ENCODE peak calls at places on chromosomes 12 and 14, in five cellular contexts. One of them, this sample, is unnamed.

GRCh38 chr12:107448198-107448597 is 237.4 kb upstream of the PWP1 start:
- DNase-seq in transverse colon: peak
- DNase-seq in SK-N-SH: peak
- DNase-seq in HepG2: no peak
- DNase-seq in GM12878: no peak
- DNase-seq in this sample: no peak

GRCh38 chr14:68899033-68899603 is 80.0 kb downstream of the ACTN1 start:
- DNase-seq in transverse colon: no peak
- DNase-seq in SK-N-SH: no peak
- DNase-seq in HepG2: no peak
- DNase-seq in GM12878: no peak
- DNase-seq in this sample: no peak

GRCh38 chr12:83015390-83016225 is 328.9 kb downstream of the TMTC2 start:
- DNase-seq in transverse colon: no peak
- DNase-seq in SK-N-SH: no peak
- DNase-seq in HepG2: no peak
- DNase-seq in GM12878: no peak
- DNase-seq in this sample: peak

GRCh38 chr12:58918475-58918874 is 1.8 kb downstream of the LRIG3 start:
- DNase-seq in transverse colon: no peak
- DNase-seq in SK-N-SH: no peak
- DNase-seq in HepG2: no peak
- DNase-seq in GM12878: no peak
- DNase-seq in this sample: no peak

GRCh38 chr14:38553586-38553985 is 297.7 kb upstream of the CLEC14A start:
- DNase-seq in transverse colon: no peak
- DNase-seq in SK-N-SH: no peak
- DNase-seq in HepG2: no peak
- DNase-seq in GM12878: no peak
- DNase-seq in this sample: no peak

GRCh38 chr12:49541911-49542505 is 3.2 kb downstream of the KCNH3 start:
- DNase-seq in transverse colon: no peak
- DNase-seq in SK-N-SH: peak
- DNase-seq in HepG2: no peak
- DNase-seq in GM12878: no peak
- DNase-seq in this sample: peak

GRCh38 chr14:56087824-56088571 is 30.2 kb upstream of the PELI2 start:
- DNase-seq in transverse colon: no peak
- DNase-seq in SK-N-SH: no peak
- DNase-seq in HepG2: no peak
- DNase-seq in GM12878: no peak
- DNase-seq in this sample: peak

GRCh38 chr12:57086951-57087688 is 1.8 kb upstream of the NAB2 start:
- DNase-seq in transverse colon: peak
- DNase-seq in SK-N-SH: peak
- DNase-seq in HepG2: no peak
- DNase-seq in GM12878: no peak
- DNase-seq in this sample: peak

GRCh38 chr12:13941258-13942249 is 39.8 kb downstream of the GRIN2B start:
- DNase-seq in transverse colon: peak
- DNase-seq in SK-N-SH: peak
- DNase-seq in HepG2: peak
- DNase-seq in GM12878: no peak
- DNase-seq in this sample: no peak

GRCh38 chr12:117774986-117775775 is 193.6 kb downstream of the KSR2 start:
- DNase-seq in transverse colon: no peak
- DNase-seq in SK-N-SH: no peak
- DNase-seq in HepG2: no peak
- DNase-seq in GM12878: no peak
- DNase-seq in this sample: no peak

GRCh38 chr12:102808412-102808811 is 108.6 kb downstream of the PAH start:
- DNase-seq in transverse colon: no peak
- DNase-seq in SK-N-SH: no peak
- DNase-seq in HepG2: no peak
- DNase-seq in GM12878: no peak
- DNase-seq in this sample: no peak

GRCh38 chr12:24011927-24012326 is 62.5 kb upstream of the SOX5 start:
- DNase-seq in transverse colon: no peak
- DNase-seq in SK-N-SH: no peak
- DNase-seq in HepG2: no peak
- DNase-seq in GM12878: no peak
- DNase-seq in this sample: no peak

GRCh38 chr12:67592228-67593011 is 56.1 kb upstream of the DYRK2 start:
- DNase-seq in transverse colon: no peak
- DNase-seq in SK-N-SH: no peak
- DNase-seq in HepG2: no peak
- DNase-seq in GM12878: peak
- DNase-seq in this sample: no peak

GRCh38 chr12:107169200-107169599 is 75.9 kb upstream of the CRY1 start:
- DNase-seq in transverse colon: no peak
- DNase-seq in SK-N-SH: no peak
- DNase-seq in HepG2: no peak
- DNase-seq in GM12878: no peak
- DNase-seq in this sample: no peak

GRCh38 chr12:53103860-53104305 is 597 bp downstream of the SOAT2 start:
- DNase-seq in transverse colon: peak
- DNase-seq in SK-N-SH: no peak
- DNase-seq in HepG2: peak
- DNase-seq in GM12878: peak
- DNase-seq in this sample: no peak

GRCh38 chr14:29144598-29144997 is 378.0 kb downstream of the FOXG1 start:
- DNase-seq in transverse colon: no peak
- DNase-seq in SK-N-SH: no peak
- DNase-seq in HepG2: no peak
- DNase-seq in GM12878: no peak
- DNase-seq in this sample: no peak

GRCh38 chr12:62044450-62044849 is 215.8 kb upstream of the USP15 start:
- DNase-seq in transverse colon: no peak
- DNase-seq in SK-N-SH: no peak
- DNase-seq in HepG2: no peak
- DNase-seq in GM12878: no peak
- DNase-seq in this sample: no peak

GRCh38 chr14:61462566-61463195 is 141.3 kb downstream of the PRKCH start:
- DNase-seq in transverse colon: no peak
- DNase-seq in SK-N-SH: peak
- DNase-seq in HepG2: peak
- DNase-seq in GM12878: no peak
- DNase-seq in this sample: no peak

GRCh38 chr12:115230576-115230975 is 546.6 kb upstream of the TBX3 start:
- DNase-seq in transverse colon: no peak
- DNase-seq in SK-N-SH: no peak
- DNase-seq in HepG2: no peak
- DNase-seq in GM12878: no peak
- DNase-seq in this sample: no peak

GRCh38 chr12:22333186-22333745 is 1.2 kb downstream of the ST8SIA1 start:
- DNase-seq in transverse colon: no peak
- DNase-seq in SK-N-SH: no peak
- DNase-seq in HepG2: no peak
- DNase-seq in GM12878: no peak
- DNase-seq in this sample: no peak

GRCh38 chr12:40473979-40474378 is 218.3 kb upstream of the CNTN1 start:
- DNase-seq in transverse colon: no peak
- DNase-seq in SK-N-SH: no peak
- DNase-seq in HepG2: no peak
- DNase-seq in GM12878: no peak
- DNase-seq in this sample: no peak

GRCh38 chr14:34436118-34436905 is 25.7 kb downstream of the SPTSSA start:
- DNase-seq in transverse colon: no peak
- DNase-seq in SK-N-SH: no peak
- DNase-seq in HepG2: peak
- DNase-seq in GM12878: no peak
- DNase-seq in this sample: no peak

GRCh38 chr12:71157601-71158233 is at the start of gene TSPAN8:
- DNase-seq in transverse colon: peak
- DNase-seq in SK-N-SH: no peak
- DNase-seq in HepG2: peak
- DNase-seq in GM12878: no peak
- DNase-seq in this sample: no peak

GRCh38 chr14:36504805-36505192 is 15.2 kb downstream of the NKX2-1 start:
- DNase-seq in transverse colon: no peak
- DNase-seq in SK-N-SH: no peak
- DNase-seq in HepG2: no peak
- DNase-seq in GM12878: no peak
- DNase-seq in this sample: no peak

GRCh38 chr12:10607885-10608458 is 5.4 kb downstream of the MAGOHB start:
- DNase-seq in transverse colon: no peak
- DNase-seq in SK-N-SH: peak
- DNase-seq in HepG2: no peak
- DNase-seq in GM12878: no peak
- DNase-seq in this sample: no peak

GRCh38 chr14:51638071-51638944 is 13.4 kb upstream of the FRMD6 start:
- DNase-seq in transverse colon: no peak
- DNase-seq in SK-N-SH: no peak
- DNase-seq in HepG2: peak
- DNase-seq in GM12878: no peak
- DNase-seq in this sample: no peak

GRCh38 chr12:130686511-130686981 is 29.6 kb downstream of the RIMBP2 start:
- DNase-seq in transverse colon: no peak
- DNase-seq in SK-N-SH: no peak
- DNase-seq in HepG2: no peak
- DNase-seq in GM12878: no peak
- DNase-seq in this sample: no peak

GRCh38 chr14:80955434-80955939 is at the start of gene TSHR:
- DNase-seq in transverse colon: no peak
- DNase-seq in SK-N-SH: no peak
- DNase-seq in HepG2: no peak
- DNase-seq in GM12878: no peak
- DNase-seq in this sample: no peak

GRCh38 chr14:72855913-72856312 is 38.0 kb downstream of the DPF3 start:
- DNase-seq in transverse colon: peak
- DNase-seq in SK-N-SH: no peak
- DNase-seq in HepG2: no peak
- DNase-seq in GM12878: peak
- DNase-seq in this sample: no peak

GRCh38 chr14:97602438-97603117 is 805.4 kb downstream of the VRK1 start:
- DNase-seq in transverse colon: peak
- DNase-seq in SK-N-SH: no peak
- DNase-seq in HepG2: no peak
- DNase-seq in GM12878: no peak
- DNase-seq in this sample: no peak

GRCh38 chr14:98904677-98905076 is 367.3 kb downstream of the BCL11B start:
- DNase-seq in transverse colon: no peak
- DNase-seq in SK-N-SH: no peak
- DNase-seq in HepG2: no peak
- DNase-seq in GM12878: no peak
- DNase-seq in this sample: no peak

GRCh38 chr12:103036581-103037214 is 79.2 kb downstream of the ASCL1 start:
- DNase-seq in transverse colon: no peak
- DNase-seq in SK-N-SH: no peak
- DNase-seq in HepG2: no peak
- DNase-seq in GM12878: peak
- DNase-seq in this sample: no peak

GRCh38 chr14:28765907-28766504 is 581 bp upstream of the FOXG1 start:
- DNase-seq in transverse colon: no peak
- DNase-seq in SK-N-SH: peak
- DNase-seq in HepG2: no peak
- DNase-seq in GM12878: no peak
- DNase-seq in this sample: no peak

DNA sequence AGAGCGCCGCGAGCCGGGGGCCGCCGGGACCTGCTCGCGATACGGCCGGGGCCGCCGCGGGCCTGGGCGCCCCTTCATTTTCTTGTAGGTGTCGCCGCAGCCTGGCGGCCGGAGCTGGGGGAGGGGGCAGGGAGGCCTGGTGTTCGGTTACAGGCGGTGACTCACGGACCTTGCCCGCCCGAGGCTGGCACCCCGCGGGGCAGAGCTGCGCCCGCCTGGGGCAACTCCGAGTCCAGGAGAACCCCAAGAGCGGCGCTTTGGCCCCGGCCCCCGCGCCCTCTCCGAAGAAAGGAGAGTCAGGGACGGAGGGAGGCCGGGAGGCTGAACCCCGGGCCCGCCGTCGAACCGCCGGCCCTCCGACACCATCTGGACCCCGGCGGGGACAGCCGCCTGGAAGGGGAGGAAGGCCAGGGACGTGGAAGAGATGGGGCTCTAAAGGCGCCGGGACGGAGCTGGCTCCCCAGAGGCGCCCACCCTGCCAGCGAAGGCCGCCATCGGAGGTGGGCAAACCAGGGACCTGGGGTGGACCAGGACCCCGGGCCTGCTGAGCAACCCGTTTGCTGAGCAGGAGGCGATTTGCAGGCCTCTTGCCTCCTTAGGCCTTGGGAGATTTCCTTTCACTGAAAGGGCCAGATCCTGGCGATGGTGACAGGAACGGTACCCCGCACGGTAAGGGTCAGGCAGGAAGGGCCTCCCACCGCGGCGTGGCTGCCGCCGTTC is 828 bp upstream of the NUAK1 start:
- DNase-seq in transverse colon: peak
- DNase-seq in SK-N-SH: no peak
- DNase-seq in HepG2: peak
- DNase-seq in GM12878: no peak
- DNase-seq in this sample: peak
- TF ChIP-seq POLR2AphosphoS5 in transverse colon: no peak
- TF ChIP-seq POLR2AphosphoS5 in SK-N-SH: no peak
- TF ChIP-seq POLR2AphosphoS5 in HepG2: no peak
- TF ChIP-seq POLR2AphosphoS5 in GM12878: no peak
- TF ChIP-seq POLR2AphosphoS5 in this sample: peak

GRCh38 chr12:109722753-109723109 is 9.1 kb downstream of the FAM222A start:
- DNase-seq in transverse colon: no peak
- DNase-seq in SK-N-SH: no peak
- DNase-seq in HepG2: no peak
- DNase-seq in GM12878: no peak
- DNase-seq in this sample: no peak
- TF ChIP-seq EP300 in transverse colon: no peak
- TF ChIP-seq EP300 in SK-N-SH: no peak
- TF ChIP-seq EP300 in HepG2: no peak
- TF ChIP-seq EP300 in GM12878: no peak
- TF ChIP-seq EP300 in this sample: no peak

DNA sequence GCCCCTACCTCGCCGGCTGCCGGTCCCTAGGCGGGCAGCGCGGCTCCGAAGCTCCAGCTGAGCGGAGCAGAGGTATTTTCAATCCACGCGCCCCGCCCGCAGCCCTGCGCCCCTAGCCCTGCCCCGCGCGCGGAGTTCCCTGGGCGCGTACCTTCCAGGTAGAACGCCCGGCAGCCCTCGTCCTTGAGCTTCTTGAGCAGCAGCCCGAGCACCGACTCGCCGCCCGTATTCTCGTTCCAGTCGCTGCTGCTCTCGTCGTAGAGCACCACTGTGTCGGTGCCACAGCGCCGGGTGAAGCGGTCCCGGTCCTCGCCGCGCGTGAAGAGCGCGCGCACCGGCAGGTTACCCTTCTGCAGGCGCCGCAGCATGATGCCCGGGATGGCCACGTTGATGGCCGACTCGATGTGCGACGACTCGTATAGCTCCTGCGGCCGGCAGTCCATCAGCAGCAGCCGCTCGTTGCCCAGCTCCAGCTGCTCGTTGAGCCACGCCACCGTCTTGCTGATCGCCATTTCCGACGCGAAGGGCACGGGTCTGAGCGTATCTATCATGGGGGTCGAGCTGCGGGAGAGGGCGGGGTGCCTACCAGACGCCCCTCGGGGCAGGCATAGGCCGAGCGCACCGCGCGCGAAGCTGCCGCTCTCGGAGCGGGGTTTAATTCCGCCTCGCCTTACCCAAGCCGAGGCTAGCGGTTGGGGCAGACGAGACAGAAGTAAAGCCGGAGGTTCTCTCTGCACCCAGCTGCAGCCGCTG is 636 bp downstream of the DUSP6 start:
- DNase-seq in transverse colon: peak
- DNase-seq in SK-N-SH: peak
- DNase-seq in HepG2: no peak
- DNase-seq in GM12878: no peak
- DNase-seq in this sample: peak
- TF ChIP-seq POLR2AphosphoS5 in transverse colon: peak
- TF ChIP-seq POLR2AphosphoS5 in SK-N-SH: no peak
- TF ChIP-seq POLR2AphosphoS5 in HepG2: no peak
- TF ChIP-seq POLR2AphosphoS5 in GM12878: no peak
- TF ChIP-seq POLR2AphosphoS5 in this sample: no peak

GRCh38 chr12:87827638-87828264 is 201.4 kb downstream of the C12orf50 start:
- DNase-seq in transverse colon: no peak
- DNase-seq in SK-N-SH: no peak
- DNase-seq in HepG2: no peak
- DNase-seq in GM12878: no peak
- DNase-seq in this sample: no peak
- TF ChIP-seq EP300 in transverse colon: no peak
- TF ChIP-seq EP300 in SK-N-SH: no peak
- TF ChIP-seq EP300 in HepG2: no peak
- TF ChIP-seq EP300 in GM12878: no peak
- TF ChIP-seq EP300 in this sample: no peak